ENCODE peak calls at places on chromosome 4, in six cellular contexts. I is stimulated activated naive CD4-positive, alpha-beta T cell treated with Interleukin-2 at 50 U/mL for 16 hours; B is bronchial epithelial cell; G is aorta; Q is caudate nucleus; F is endothelial cell. Z is an unnamed sample.

GRCh38 chr4:41154814-41155177 is 59.5 kb downstream of the APBB2 start:
- DNase-seq in Q (no peak), G (no peak), B (no peak), I (no peak), F (no peak), Z (no peak)

GRCh38 chr4:3111461-3111860 is 37.0 kb downstream of the HTT start:
- DNase-seq in I (no peak), G (no peak), B (peak), Q (no peak), F (peak), Z (no peak)

GRCh38 chr4:53861856-53862610 is 202.4 kb downstream of the CHIC2 start:
- DNase-seq in I (no peak), G (no peak), Q (no peak), F (no peak), B (peak), Z (peak)

GRCh38 chr4:130591091-130591490 is 1495.1 kb downstream of the C4orf33 start:
- DNase-seq in G (no peak), Q (no peak), I (no peak), F (no peak), B (peak), Z (no peak)

GRCh38 chr4:28966982-28967381 is 1753.2 kb upstream of the PCDH7 start:
- DNase-seq in I (no peak), B (peak), G (no peak), F (no peak), Q (no peak), Z (no peak)

GRCh38 chr4:116537828-116538227 is 547.5 kb downstream of the TRAM1L1 start:
- DNase-seq in G (no peak), B (no peak), F (no peak), Q (no peak), I (no peak), Z (no peak)

GRCh38 chr4:145954924-145955339 is 16.3 kb upstream of the ZNF827 start:
- DNase-seq in B (peak), G (no peak), I (no peak), F (no peak), Q (no peak), Z (no peak)

GRCh38 chr4:6920174-6920573 is 10.5 kb downstream of the TBC1D14 start:
- DNase-seq in Q (no peak), I (no peak), B (no peak), G (no peak), F (no peak), Z (no peak)

GRCh38 chr4:139876328-139876941 is 210.8 kb downstream of the MGST2 start:
- DNase-seq in G (no peak), F (no peak), B (peak), I (no peak), Q (no peak), Z (no peak)

GRCh38 chr4:71980976-71981375 is 50.8 kb upstream of the NPFFR2 start:
- DNase-seq in G (no peak), Q (no peak), I (no peak), B (no peak), F (no peak), Z (no peak)

GRCh38 chr4:47482326-47482725 is 2.7 kb upstream of the ATP10D start:
- DNase-seq in F (no peak), G (no peak), I (no peak), B (peak), Q (no peak), Z (no peak)

GRCh38 chr4:89836031-89836777 is 757 bp downstream of the SNCA start:
- DNase-seq in Q (no peak), G (peak), F (peak), I (no peak), B (no peak), Z (no peak)

GRCh38 chr4:26568446-26568994 is 15.4 kb upstream of the TBC1D19 start:
- DNase-seq in F (no peak), B (peak), Q (no peak), G (no peak), I (no peak), Z (peak)

GRCh38 chr4:19224820-19225219 is 1026.9 kb upstream of the SLIT2 start:
- DNase-seq in G (no peak), Q (no peak), F (no peak), B (peak), I (no peak), Z (no peak)

GRCh38 chr4:173991321-173991720 is 292.1 kb downstream of the FBXO8 start:
- DNase-seq in B (no peak), I (no peak), G (no peak), F (no peak), Q (no peak), Z (no peak)

GRCh38 chr4:1249731-1250526 is 999 bp upstream of the CTBP1 start:
- DNase-seq in B (peak), G (peak), I (peak), Q (no peak), F (no peak), Z (no peak)

GRCh38 chr4:137993232-137993631 is 248.9 kb downstream of the SLC7A11 start:
- DNase-seq in B (peak), G (no peak), I (no peak), F (no peak), Q (no peak), Z (no peak)

GRCh38 chr4:93467484-93468155 is 360.9 kb upstream of the ATOH1 start:
- DNase-seq in G (no peak), B (peak), F (no peak), Q (no peak), I (no peak), Z (no peak)

GRCh38 chr4:73341454-73341853 is 62.6 kb upstream of the ALB start:
- DNase-seq in Q (no peak), I (no peak), B (peak), G (no peak), F (peak), Z (no peak)

GRCh38 chr4:55125087-55125721 is at the start of gene KDR:
- DNase-seq in I (no peak), F (peak), G (peak), B (no peak), Q (no peak), Z (no peak)

GRCh38 chr4:7761720-7762119 is 177.9 kb downstream of the AFAP1 start:
- DNase-seq in F (peak), I (peak), G (peak), B (peak), Q (no peak), Z (no peak)

GRCh38 chr4:8838911-8839431 is 32.7 kb downstream of the HMX1 start:
- DNase-seq in B (no peak), G (peak), I (no peak), F (no peak), Q (no peak), Z (no peak)

GRCh38 chr4:61572160-61572559 is 372.0 kb downstream of the ADGRL3 start:
- DNase-seq in I (no peak), F (no peak), B (peak), G (no peak), Q (no peak), Z (no peak)

GRCh38 chr4:85570388-85570787 is 95.4 kb downstream of the ARHGAP24 start:
- DNase-seq in G (no peak), I (no peak), Q (no peak), F (no peak), B (no peak), Z (no peak)

GRCh38 chr4:164768516-164768915 is 14.6 kb downstream of the SMIM31 start:
- DNase-seq in Q (no peak), G (no peak), B (no peak), I (no peak), F (no peak), Z (no peak)